ENCODE peak calls at places on chromosomes 4 and X, in six cellular contexts. T is thyroid gland, N is foreskin fibroblast, P is ovary, K is cardiac muscle cell, B is tibial nerve. R is an unnamed sample.

GRCh38 chr4:97159625-97160024 is 983.7 kb downstream of the STPG2 start:
- DNase-seq in B (no peak), K (no peak), N (no peak), P (no peak), T (no peak), R (no peak)

GRCh38 chrX:27132851-27133250 is 330.3 kb downstream of the PPP4R3C start:
- DNase-seq in K (no peak), N (no peak), B (no peak), P (no peak), T (no peak), R (no peak)

GRCh38 chr4:165402375-165402774 is 23.6 kb downstream of the CPE start:
- DNase-seq in K (no peak), P (no peak), T (no peak), B (no peak), N (no peak), R (no peak)

GRCh38 chr4:20283039-20283438 is 31.3 kb downstream of the SLIT2 start:
- DNase-seq in N (no peak), B (no peak), P (no peak), T (no peak), K (no peak), R (no peak)

GRCh38 chr4:142984871-142985585 is 138.9 kb upstream of the INPP4B start:
- DNase-seq in T (no peak), P (no peak), B (no peak), N (peak), K (peak), R (peak)

GRCh38 chr4:15799703-15800102 is 21.6 kb downstream of the CD38 start:
- DNase-seq in N (no peak), T (no peak), K (no peak), P (no peak), B (no peak), R (no peak)

GRCh38 chr4:92953462-92953861 is 649.7 kb downstream of the GRID2 start:
- DNase-seq in N (no peak), K (no peak), P (no peak), B (no peak), T (no peak), R (no peak)

GRCh38 chrX:147803948-147804347 is 107.8 kb upstream of the FMR1 start:
- DNase-seq in P (no peak), B (no peak), K (peak), T (no peak), N (no peak), R (peak)

GRCh38 chr4:64495948-64496347 is 86.7 kb upstream of the TECRL start:
- DNase-seq in T (no peak), K (no peak), N (no peak), B (no peak), P (no peak), R (no peak)

GRCh38 chr4:7828926-7829325 is 110.7 kb downstream of the AFAP1 start:
- DNase-seq in B (no peak), N (peak), P (no peak), K (no peak), T (no peak), R (peak)

GRCh38 chr4:189022441-189023035 is 883.3 kb downstream of the TRIML1 start:
- DNase-seq in T (no peak), B (no peak), P (no peak), K (no peak), N (peak), R (peak)

GRCh38 chrX:74251006-74251930 is 52.7 kb upstream of the ZCCHC13 start:
- DNase-seq in K (no peak), B (no peak), N (peak), P (no peak), T (no peak), R (peak)

GRCh38 chr4:23276076-23276475 is 583.3 kb downstream of the GBA3 start:
- DNase-seq in B (no peak), P (no peak), T (no peak), K (no peak), N (no peak), R (no peak)

GRCh38 chr4:40628888-40629287 is 776 bp downstream of the RBM47 start:
- DNase-seq in T (no peak), N (no peak), K (no peak), B (no peak), P (no peak), R (no peak)

GRCh38 chr4:82090717-82091116 is 283.1 kb downstream of the HNRNPD start:
- DNase-seq in T (no peak), K (no peak), P (no peak), B (no peak), N (no peak), R (no peak)

GRCh38 chrX:80602017-80602765 is 181.9 kb downstream of the TENT5D start:
- DNase-seq in K (no peak), B (no peak), N (no peak), T (no peak), P (no peak), R (peak)

GRCh38 chrX:51461053-51462050 is 35.0 kb downstream of the NUDT11 start:
- DNase-seq in T (no peak), P (no peak), B (no peak), N (peak), K (peak), R (peak)

GRCh38 chrX:71366674-71367256 is 608 bp downstream of the TAF1 start:
- DNase-seq in N (peak), P (peak), K (peak), B (no peak), T (peak), R (peak)

GRCh38 chr4:75513529-75514130 is 573 bp downstream of the RCHY1 start:
- DNase-seq in B (no peak), P (no peak), N (no peak), T (no peak), K (no peak), R (peak)

GRCh38 chrX:65928522-65928921 is 111.4 kb downstream of the VSIG4 start:
- DNase-seq in P (no peak), T (no peak), B (no peak), N (no peak), K (no peak), R (no peak)

GRCh38 chrX:65933085-65933589 is 106.7 kb downstream of the VSIG4 start:
- DNase-seq in P (no peak), T (no peak), K (no peak), B (no peak), N (no peak), R (no peak)

DNA sequence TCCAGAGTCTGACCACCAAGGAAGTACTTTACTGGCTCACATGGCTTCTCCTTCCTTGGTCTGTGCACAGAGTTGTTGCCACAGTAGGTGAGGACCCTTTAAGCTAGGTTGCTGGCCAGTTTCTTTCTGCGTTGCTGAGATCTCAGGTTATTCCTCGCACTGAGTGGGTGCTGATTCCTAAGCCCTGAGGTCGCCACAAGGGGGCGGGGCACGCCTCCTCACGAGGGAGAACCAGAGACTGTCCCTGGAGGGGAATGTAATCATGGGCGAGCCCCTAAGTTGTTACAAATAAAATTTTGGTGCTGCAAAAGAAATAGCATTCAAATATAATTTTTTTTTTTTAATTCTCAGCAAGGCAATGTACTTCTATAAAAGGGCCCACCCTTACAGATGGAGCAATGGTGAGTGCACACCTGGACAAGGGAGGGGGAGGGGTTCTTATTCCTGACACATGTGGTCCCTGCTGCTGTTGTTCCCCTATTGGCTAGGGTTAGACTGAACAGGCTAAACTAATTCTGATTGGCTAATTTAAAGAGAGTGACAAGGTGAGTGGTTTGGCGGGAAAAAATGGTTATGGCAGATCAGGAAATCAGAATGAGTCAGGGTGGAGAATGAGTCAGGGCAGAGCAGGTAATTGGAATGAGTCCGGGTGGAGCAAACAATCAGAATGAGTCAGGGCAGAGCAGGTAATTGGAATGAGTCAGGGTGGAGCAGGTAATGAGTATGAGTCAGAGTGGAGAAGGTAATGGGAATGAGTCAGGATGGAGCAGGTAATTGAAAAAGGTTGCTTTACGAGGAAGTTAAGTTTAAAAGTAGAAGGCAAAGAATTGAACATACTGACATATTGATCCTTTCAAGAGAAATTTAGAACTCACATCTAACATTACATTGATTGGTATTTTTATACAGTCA is 107.5 kb downstream of the VSIG4 start:
- DNase-seq in N (no peak), T (no peak), K (no peak), P (no peak), B (no peak), R (no peak)
- TF ChIP-seq CTCF in N (no peak), T (no peak), K (no peak), P (no peak), B (no peak), R (no peak)

DNA sequence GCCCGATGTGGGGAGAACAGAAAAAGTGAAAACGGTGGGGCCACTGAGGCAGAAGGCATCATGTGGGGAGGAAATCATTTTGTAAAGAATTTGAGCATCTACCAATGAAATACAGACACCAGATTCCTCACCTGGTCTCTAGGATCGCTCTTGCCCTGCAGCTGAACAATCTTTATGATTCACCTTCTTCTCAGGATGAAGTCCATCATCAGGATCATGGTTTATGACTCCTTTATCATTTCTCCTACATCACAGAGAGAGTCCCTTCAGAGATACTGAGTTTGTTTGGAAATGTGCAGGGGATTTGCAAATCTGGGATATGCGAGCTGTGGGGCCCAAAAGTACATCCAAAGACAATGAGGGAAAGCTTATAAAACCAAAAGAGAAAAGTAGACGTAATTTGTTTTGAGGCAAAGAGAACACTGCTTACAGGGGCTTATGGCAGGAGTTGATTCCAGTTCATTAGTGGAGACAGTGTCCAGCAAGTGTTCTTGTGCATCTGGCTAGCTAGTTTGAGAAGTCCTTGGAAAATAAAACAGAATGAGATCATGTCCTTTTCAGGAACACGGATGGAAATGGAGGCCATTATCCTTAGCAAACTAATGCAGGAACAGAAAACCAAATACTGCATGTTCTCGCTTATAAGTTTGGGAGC is 15.3 kb upstream of the ANXA5 start:
- DNase-seq in B (no peak), K (no peak), T (no peak), N (no peak), P (no peak), R (no peak)
- H3K4me3 ChIP-seq in B (no peak), K (no peak), T (no peak), N (peak), P (no peak), R (peak)

GRCh38 chr4:140968371-140968770 is 164.9 kb downstream of the RNF150 start:
- DNase-seq in B (no peak), P (no peak), T (no peak), N (no peak), K (no peak), R (no peak)
- TF ChIP-seq CTCF in B (no peak), P (no peak), T (no peak), N (no peak), K (no peak), R (no peak)

GRCh38 chrX:105821471-105822081 is 763 bp upstream of the NRK start:
- DNase-seq in P (peak), B (no peak), N (no peak), K (peak), T (peak), R (peak)
- H3K4me3 ChIP-seq in P (peak), B (no peak), N (no peak), K (peak), T (no peak), R (peak)

GRCh38 chr4:107666134-107666533 is 53.9 kb downstream of the PAPSS1 start:
- DNase-seq in B (no peak), T (no peak), P (no peak), K (no peak), N (peak), R (peak)
- TF ChIP-seq CTCF in B (peak), T (no peak), P (no peak), K (peak), N (peak), R (peak)

DNA sequence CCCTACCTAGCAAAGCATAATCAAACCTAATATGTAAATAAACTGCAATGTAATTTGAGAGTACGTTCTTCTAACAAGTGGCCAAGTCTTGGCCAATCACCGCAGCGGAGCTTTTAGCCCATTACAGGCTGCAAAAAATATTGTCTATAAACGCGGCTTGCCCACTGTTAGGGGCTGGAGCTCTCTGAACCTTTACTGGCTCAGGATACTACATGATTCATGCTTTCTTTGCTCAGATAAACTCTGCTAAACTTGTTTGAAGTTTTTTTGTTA is 990 bp upstream of the HADH start:
- DNase-seq in P (no peak), B (no peak), N (no peak), T (no peak), K (no peak), R (no peak)
- H3K4me3 ChIP-seq in P (no peak), B (peak), N (no peak), T (no peak), K (no peak), R (no peak)

DNA sequence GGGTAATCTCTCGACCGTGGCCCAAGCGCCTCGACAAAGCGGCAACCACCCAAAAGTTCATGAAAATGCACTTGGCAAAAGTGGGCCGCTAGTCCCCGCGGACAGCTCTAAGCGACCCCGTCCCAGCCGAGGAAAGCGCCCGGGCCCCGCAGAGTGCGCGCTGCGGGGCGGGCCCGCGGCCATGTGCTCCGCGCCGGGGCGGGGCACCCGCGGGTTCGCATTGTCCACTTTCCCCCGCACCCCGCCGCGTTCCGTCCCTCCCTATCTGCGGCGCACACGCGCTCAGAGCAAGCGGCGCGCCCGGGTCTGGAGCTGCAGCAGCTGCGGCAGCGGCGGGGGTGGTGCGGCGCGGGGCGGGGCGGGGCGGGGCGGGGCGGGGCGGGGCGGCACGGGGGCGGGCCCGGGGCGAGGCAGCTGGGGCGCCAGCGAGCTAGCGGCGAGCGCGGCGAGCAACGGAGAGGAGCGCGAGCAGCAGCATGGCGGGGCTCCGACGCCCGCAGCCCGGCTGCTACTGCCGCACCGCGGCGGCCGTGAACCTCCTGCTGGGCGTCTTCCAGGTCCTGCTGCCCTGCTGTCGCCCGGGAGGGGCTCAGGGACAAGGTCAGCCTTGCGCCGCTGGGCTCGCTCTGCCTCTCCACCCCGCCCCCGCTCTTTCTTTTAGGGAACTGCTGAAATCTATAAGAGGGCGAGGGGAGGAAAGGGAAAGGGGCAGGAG is at the start of gene TMEM131L:
- DNase-seq in T (peak), K (peak), N (peak), B (peak), P (peak), R (peak)
- TF ChIP-seq CTCF in T (no peak), K (peak), N (no peak), B (peak), P (no peak), R (peak)

DNA sequence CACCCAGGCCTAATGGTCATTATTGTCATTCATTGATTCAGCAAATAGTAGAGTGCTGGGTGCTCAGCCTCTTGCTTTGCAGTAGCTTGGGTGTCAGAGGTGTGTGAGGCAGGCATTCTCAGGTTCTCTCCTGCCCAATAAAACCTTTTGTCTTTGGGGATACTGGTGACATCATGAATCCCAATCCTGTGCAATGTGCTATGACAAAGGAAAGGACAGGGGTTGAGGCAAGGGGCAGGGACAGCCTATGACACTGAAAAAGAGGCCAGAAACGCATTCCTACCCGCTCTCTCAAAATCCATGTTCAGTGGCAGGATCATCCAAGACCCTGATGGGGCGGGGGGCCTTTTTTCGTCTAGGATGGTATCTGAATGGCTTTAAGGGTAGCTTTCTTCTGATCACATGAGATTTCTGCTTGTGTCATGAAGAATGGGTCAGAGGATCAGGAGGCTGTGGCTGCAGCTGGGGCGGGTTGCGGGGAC is 1.5 kb upstream of the FAM193A start:
- DNase-seq in N (no peak), P (no peak), T (no peak), B (no peak), K (no peak), R (no peak)
- H3K4me3 ChIP-seq in N (peak), P (no peak), T (no peak), B (peak), K (peak), R (peak)

GRCh38 chr4:5784960-5785611 is 74.1 kb downstream of the EVC start:
- DNase-seq in N (peak), P (no peak), K (no peak), T (no peak), B (no peak), R (peak)
- TF ChIP-seq CTCF in N (no peak), P (no peak), K (peak), T (no peak), B (no peak), R (no peak)

R was measured in cardiac fibroblast.